ENCODE peak calls at places on chromosomes 1 and 21, in five cellular contexts. One of them, this sample, is unnamed.

GRCh38 chr1:231918239-231919015 is 291.8 kb downstream of the DISC1 start:
- DNase-seq in HTR-8/SVneo: no peak
- DNase-seq in lower lobe of right lung: no peak
- DNase-seq in hypothalamus: no peak
- DNase-seq in RCC 7860: no peak
- DNase-seq in this sample: peak; percentile 13

GRCh38 chr1:37323486-37324377 is 150.6 kb upstream of the ZC3H12A start:
- DNase-seq in HTR-8/SVneo: peak; percentile 23
- DNase-seq in lower lobe of right lung: no peak
- DNase-seq in hypothalamus: no peak
- DNase-seq in RCC 7860: peak; percentile 28
- DNase-seq in this sample: no peak

GRCh38 chr21:42263591-42264131 is 44.7 kb downstream of the ABCG1 start:
- DNase-seq in HTR-8/SVneo: no peak
- DNase-seq in lower lobe of right lung: peak; percentile 76
- DNase-seq in hypothalamus: no peak
- DNase-seq in RCC 7860: no peak
- DNase-seq in this sample: no peak

GRCh38 chr1:111742938-111743549 is 3.8 kb upstream of the INKA2 start:
- DNase-seq in HTR-8/SVneo: no peak
- DNase-seq in lower lobe of right lung: peak; percentile 24
- DNase-seq in hypothalamus: no peak
- DNase-seq in RCC 7860: no peak
- DNase-seq in this sample: no peak

GRCh38 chr1:48047116-48047515 is 49.9 kb upstream of the TRABD2B start:
- DNase-seq in HTR-8/SVneo: no peak
- DNase-seq in lower lobe of right lung: no peak
- DNase-seq in hypothalamus: no peak
- DNase-seq in RCC 7860: peak; percentile 73
- DNase-seq in this sample: no peak

GRCh38 chr1:109438798-109439297 is 12.6 kb upstream of the PSMA5 start:
- DNase-seq in HTR-8/SVneo: peak; percentile 24
- DNase-seq in lower lobe of right lung: no peak
- DNase-seq in hypothalamus: no peak
- DNase-seq in RCC 7860: peak; percentile 66
- DNase-seq in this sample: no peak

GRCh38 chr1:19309123-19309813 is 2.7 kb downstream of the AKR7A2 start:
- DNase-seq in HTR-8/SVneo: no peak
- DNase-seq in lower lobe of right lung: no peak
- DNase-seq in hypothalamus: no peak
- DNase-seq in RCC 7860: peak; percentile 47
- DNase-seq in this sample: no peak

GRCh38 chr1:223713546-223714420 is 1.4 kb downstream of the CAPN2 start:
- DNase-seq in HTR-8/SVneo: no peak
- DNase-seq in lower lobe of right lung: no peak
- DNase-seq in hypothalamus: no peak
- DNase-seq in RCC 7860: no peak
- DNase-seq in this sample: no peak

GRCh38 chr21:43603641-43604504 is 55.4 kb downstream of the HSF2BP start:
- DNase-seq in HTR-8/SVneo: no peak
- DNase-seq in lower lobe of right lung: no peak
- DNase-seq in hypothalamus: no peak
- DNase-seq in RCC 7860: no peak
- DNase-seq in this sample: no peak

GRCh38 chr1:153404768-153405167 is 11.6 kb upstream of the S100A7A start:
- DNase-seq in HTR-8/SVneo: no peak
- DNase-seq in lower lobe of right lung: peak; percentile 85
- DNase-seq in hypothalamus: no peak
- DNase-seq in RCC 7860: no peak
- DNase-seq in this sample: peak; percentile 23

GRCh38 chr1:6870571-6870970 is 85.3 kb downstream of the CAMTA1 start:
- DNase-seq in HTR-8/SVneo: no peak
- DNase-seq in lower lobe of right lung: no peak
- DNase-seq in hypothalamus: no peak
- DNase-seq in RCC 7860: no peak
- DNase-seq in this sample: no peak

GRCh38 chr1:172811698-172812097 is 152.8 kb downstream of the FASLG start:
- DNase-seq in HTR-8/SVneo: no peak
- DNase-seq in lower lobe of right lung: no peak
- DNase-seq in hypothalamus: no peak
- DNase-seq in RCC 7860: no peak
- DNase-seq in this sample: no peak

GRCh38 chr1:84701366-84701765 is 11.1 kb upstream of the SSX2IP start:
- DNase-seq in HTR-8/SVneo: no peak
- DNase-seq in lower lobe of right lung: no peak
- DNase-seq in hypothalamus: no peak
- DNase-seq in RCC 7860: no peak
- DNase-seq in this sample: no peak

GRCh38 chr21:32181415-32181814 is 97.4 kb downstream of the MIS18A start:
- DNase-seq in HTR-8/SVneo: no peak
- DNase-seq in lower lobe of right lung: no peak
- DNase-seq in hypothalamus: no peak
- DNase-seq in RCC 7860: no peak
- DNase-seq in this sample: no peak

GRCh38 chr1:32703479-32704291 is 1.1 kb upstream of the SYNC start:
- DNase-seq in HTR-8/SVneo: peak; percentile 74
- DNase-seq in lower lobe of right lung: no peak
- DNase-seq in hypothalamus: no peak
- DNase-seq in RCC 7860: peak; percentile 87
- DNase-seq in this sample: no peak

GRCh38 chr1:89001510-89001909 is 9.1 kb upstream of the KYAT3 start:
- DNase-seq in HTR-8/SVneo: no peak
- DNase-seq in lower lobe of right lung: no peak
- DNase-seq in hypothalamus: no peak
- DNase-seq in RCC 7860: no peak
- DNase-seq in this sample: no peak

GRCh38 chr1:19220080-19220846 is 10.2 kb upstream of the UBR4 start:
- DNase-seq in HTR-8/SVneo: no peak
- DNase-seq in lower lobe of right lung: no peak
- DNase-seq in hypothalamus: no peak
- DNase-seq in RCC 7860: no peak
- DNase-seq in this sample: no peak

GRCh38 chr1:75083223-75083622 is 51.0 kb upstream of the LHX8 start:
- DNase-seq in HTR-8/SVneo: no peak
- DNase-seq in lower lobe of right lung: no peak
- DNase-seq in hypothalamus: no peak
- DNase-seq in RCC 7860: no peak
- DNase-seq in this sample: no peak

GRCh38 chr1:198935371-198935921 is 296.6 kb downstream of the PTPRC start:
- DNase-seq in HTR-8/SVneo: peak; percentile 33
- DNase-seq in lower lobe of right lung: peak; percentile 76
- DNase-seq in hypothalamus: no peak
- DNase-seq in RCC 7860: peak; percentile 96
- DNase-seq in this sample: peak; percentile 23

GRCh38 chr1:50438945-50439344 is 15.7 kb upstream of the DMRTA2 start:
- DNase-seq in HTR-8/SVneo: no peak
- DNase-seq in lower lobe of right lung: no peak
- DNase-seq in hypothalamus: no peak
- DNase-seq in RCC 7860: no peak
- DNase-seq in this sample: no peak

GRCh38 chr21:36385909-36386642 is 884 bp downstream of the CHAF1B start:
- DNase-seq in HTR-8/SVneo: no peak
- DNase-seq in lower lobe of right lung: no peak
- DNase-seq in hypothalamus: no peak
- DNase-seq in RCC 7860: no peak
- DNase-seq in this sample: no peak

GRCh38 chr1:64940026-64940425 is 26.3 kb downstream of the JAK1 start:
- DNase-seq in HTR-8/SVneo: no peak
- DNase-seq in lower lobe of right lung: no peak
- DNase-seq in hypothalamus: no peak
- DNase-seq in RCC 7860: no peak
- DNase-seq in this sample: no peak

GRCh38 chr1:207321045-207321789 is at the start of gene CD55:
- DNase-seq in HTR-8/SVneo: peak; percentile 96
- DNase-seq in lower lobe of right lung: peak; percentile 99
- DNase-seq in hypothalamus: peak; percentile 68
- DNase-seq in RCC 7860: peak; percentile 93
- DNase-seq in this sample: peak; percentile 99

GRCh38 chr1:23506376-23507107 is 22.6 kb upstream of the ASAP3 start:
- DNase-seq in HTR-8/SVneo: no peak
- DNase-seq in lower lobe of right lung: no peak
- DNase-seq in hypothalamus: no peak
- DNase-seq in RCC 7860: no peak
- DNase-seq in this sample: no peak

GRCh38 chr1:3352952-3353331 is 101.5 kb upstream of the ARHGEF16 start:
- DNase-seq in HTR-8/SVneo: no peak
- DNase-seq in lower lobe of right lung: no peak
- DNase-seq in hypothalamus: no peak
- DNase-seq in RCC 7860: peak; percentile 14
- DNase-seq in this sample: no peak

GRCh38 chr1:224558904-224559303 is 57.2 kb upstream of the CNIH3 start:
- DNase-seq in HTR-8/SVneo: no peak
- DNase-seq in lower lobe of right lung: no peak
- DNase-seq in hypothalamus: no peak
- DNase-seq in RCC 7860: no peak
- DNase-seq in this sample: no peak

GRCh38 chr1:236303675-236304074 is 21.9 kb upstream of the ERO1B start:
- DNase-seq in HTR-8/SVneo: no peak
- DNase-seq in lower lobe of right lung: no peak
- DNase-seq in hypothalamus: no peak
- DNase-seq in RCC 7860: no peak
- DNase-seq in this sample: no peak

This sample was measured in T-cell.